ENCODE peak calls at places on chromosomes 7 and 10, in five cellular contexts. I is fibroblast of the aortic adventitia, V is cardiac fibroblast, D is H9, A is hepatocyte. B is an unnamed sample.

GRCh38 chr7:151243411-151244155 is 4.9 kb downstream of the SMARCD3 start:
- DNase-seq in I (no peak), V (no peak), D (no peak), A (no peak), B (no peak)

GRCh38 chr10:70664702-70665195 is 7.6 kb upstream of the ADAMTS14 start:
- DNase-seq in I (peak), V (peak), D (no peak), A (peak), B (no peak)

GRCh38 chr10:3754727-3755439 is 30.1 kb downstream of the KLF6 start:
- DNase-seq in I (peak), V (peak), D (peak), A (peak), B (no peak)

GRCh38 chr7:5237286-5237685 is 45.5 kb upstream of the SLC29A4 start:
- DNase-seq in I (peak), V (peak), D (no peak), A (peak), B (no peak)

GRCh38 chr7:137454169-137455166 is 110.9 kb upstream of the PTN start:
- DNase-seq in I (peak), V (peak), D (no peak), A (peak), B (no peak)

GRCh38 chr10:96512524-96512991 is 1.2 kb downstream of the TLL2 start:
- DNase-seq in I (peak), V (peak), D (peak), A (peak), B (peak)

GRCh38 chr10:28200804-28201203 is 102.1 kb downstream of the MPP7 start:
- DNase-seq in I (no peak), V (no peak), D (no peak), A (no peak), B (no peak)

GRCh38 chr10:27746364-27747095 is 911 bp upstream of the MKX start:
- DNase-seq in I (no peak), V (no peak), D (peak), A (no peak), B (peak)

GRCh38 chr7:81256991-81257390 is 338.1 kb upstream of the SEMA3C start:
- DNase-seq in I (peak), V (peak), D (no peak), A (no peak), B (no peak)

GRCh38 chr10:47458466-47459154 is 25.3 kb downstream of the ANXA8 start:
- DNase-seq in I (peak), V (peak), D (no peak), A (peak), B (no peak)

GRCh38 chr7:74053589-74054186 is 25.7 kb downstream of the ELN start:
- DNase-seq in I (no peak), V (no peak), D (no peak), A (no peak), B (no peak)

GRCh38 chr7:63067897-63068585 is 930.6 kb upstream of the ZNF722 start:
- DNase-seq in I (no peak), V (no peak), D (no peak), A (no peak), B (no peak)

GRCh38 chr10:108358912-108359311 is 1194.4 kb upstream of the SORCS1 start:
- DNase-seq in I (peak), V (peak), D (no peak), A (peak), B (no peak)
- TF ChIP-seq CTCF in I (peak), V (no peak), D (no peak), A (peak), B (no peak)

GRCh38 chr10:77925795-77926565 is 575 bp downstream of the DLG5 start:
- DNase-seq in I (no peak), V (peak), D (peak), A (peak), B (peak)
- TF ChIP-seq CTCF in I (no peak), V (no peak), D (peak), A (no peak), B (no peak)

DNA sequence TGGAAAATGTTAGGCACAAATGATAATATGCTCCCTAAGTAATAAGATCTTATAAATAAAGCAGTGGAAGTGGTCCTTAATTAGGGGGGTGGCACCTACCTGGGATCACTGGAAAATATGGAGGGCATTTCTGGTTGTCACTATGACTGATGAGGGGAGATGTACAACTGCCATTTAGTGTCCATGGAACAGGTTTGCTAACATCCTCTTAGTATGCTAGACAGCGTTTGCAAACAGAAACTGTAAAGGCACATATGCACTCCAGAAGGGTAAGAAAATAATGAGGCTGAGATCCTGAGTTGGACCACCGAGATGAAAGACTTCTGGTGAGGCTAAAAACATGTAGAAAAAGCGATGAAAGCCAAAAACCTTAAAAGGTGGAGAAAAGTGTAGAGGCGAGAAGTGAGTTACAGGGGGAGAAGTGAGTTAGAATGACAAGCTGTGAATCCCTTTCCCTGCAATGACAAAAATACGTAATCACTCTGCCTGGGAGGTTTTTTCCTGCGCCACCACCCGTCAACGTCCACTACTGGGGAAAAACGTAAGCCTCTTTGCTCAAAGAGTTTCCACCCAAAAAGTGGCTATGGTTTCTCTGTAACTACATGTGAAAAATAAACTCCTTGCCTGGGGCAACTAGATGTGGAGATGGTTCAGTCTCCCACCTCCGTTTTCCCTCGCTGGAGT is 769 bp downstream of the KRIT1 start:
- DNase-seq in I (peak), V (peak), D (no peak), A (no peak), B (no peak)
- TF ChIP-seq CTCF in I (no peak), V (no peak), D (no peak), A (no peak), B (no peak)

GRCh38 chr7:97499204-97499603 is 232.7 kb upstream of the TAC1 start:
- DNase-seq in I (peak), V (peak), D (peak), A (peak), B (peak)
- TF ChIP-seq CTCF in I (peak), V (peak), D (peak), A (peak), B (peak)

GRCh38 chr10:48616436-48616835 is 11.6 kb upstream of the ARHGAP22 start:
- DNase-seq in I (no peak), V (no peak), D (no peak), A (no peak), B (no peak)

GRCh38 chr10:48613015-48613414 is 8.1 kb upstream of the ARHGAP22 start:
- DNase-seq in I (no peak), V (no peak), D (no peak), A (no peak), B (no peak)

GRCh38 chr10:48612241-48612943 is 7.5 kb upstream of the ARHGAP22 start:
- DNase-seq in I (peak), V (no peak), D (no peak), A (no peak), B (no peak)

GRCh38 chr10:48611133-48611532 is 6.3 kb upstream of the ARHGAP22 start:
- DNase-seq in I (no peak), V (no peak), D (no peak), A (no peak), B (no peak)

GRCh38 chr10:48614481-48615383 is 9.9 kb upstream of the ARHGAP22 start:
- DNase-seq in I (peak), V (peak), D (no peak), A (no peak), B (no peak)
- TF ChIP-seq CTCF in I (peak), V (peak), D (peak), A (no peak), B (peak)

DNA sequence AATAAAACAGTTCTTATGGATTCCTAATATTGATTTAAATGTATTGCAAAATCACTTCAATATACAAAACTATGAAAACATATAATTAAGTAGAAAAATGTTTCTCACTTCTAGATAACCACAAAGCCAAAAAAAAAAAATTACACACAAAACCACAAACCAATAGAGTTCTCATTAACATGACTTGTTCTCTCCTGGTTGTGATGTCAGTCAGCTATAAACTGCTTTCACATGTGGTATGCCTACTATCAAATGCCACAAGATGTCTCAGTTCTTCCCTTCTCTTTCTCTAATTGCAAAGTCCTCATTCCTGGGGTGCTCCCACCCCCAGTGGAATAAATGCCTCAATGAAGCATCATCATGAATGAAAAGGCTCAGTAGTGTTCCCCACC is 16.6 kb downstream of the GNAI1 start:
- DNase-seq in I (no peak), V (peak), D (no peak), A (no peak), B (no peak)
- TF ChIP-seq CTCF in I (no peak), V (no peak), D (no peak), A (no peak), B (no peak)

GRCh38 chr7:30505174-30505697 is 607 bp upstream of the GGCT start:
- DNase-seq in I (no peak), V (no peak), D (no peak), A (no peak), B (no peak)
- TF ChIP-seq CTCF in I (peak), V (no peak), D (no peak), A (no peak), B (no peak)

GRCh38 chr7:106735637-106736036 is 74.7 kb upstream of the CCDC71L start:
- DNase-seq in I (no peak), V (no peak), D (no peak), A (no peak), B (no peak)

GRCh38 chr7:106732045-106732444 is 71.1 kb upstream of the CCDC71L start:
- DNase-seq in I (no peak), V (no peak), D (no peak), A (no peak), B (no peak)

GRCh38 chr7:106736123-106736507 is 75.2 kb upstream of the CCDC71L start:
- DNase-seq in I (no peak), V (no peak), D (no peak), A (no peak), B (no peak)

GRCh38 chr7:106736508-106737201 is 75.7 kb upstream of the CCDC71L start:
- DNase-seq in I (peak), V (peak), D (peak), A (peak), B (peak)

GRCh38 chr7:106737202-106737562 is 76.2 kb upstream of the CCDC71L start:
- DNase-seq in I (peak), V (peak), D (no peak), A (no peak), B (no peak)
- TF ChIP-seq CTCF in I (peak), V (peak), D (peak), A (peak), B (no peak)

DNA sequence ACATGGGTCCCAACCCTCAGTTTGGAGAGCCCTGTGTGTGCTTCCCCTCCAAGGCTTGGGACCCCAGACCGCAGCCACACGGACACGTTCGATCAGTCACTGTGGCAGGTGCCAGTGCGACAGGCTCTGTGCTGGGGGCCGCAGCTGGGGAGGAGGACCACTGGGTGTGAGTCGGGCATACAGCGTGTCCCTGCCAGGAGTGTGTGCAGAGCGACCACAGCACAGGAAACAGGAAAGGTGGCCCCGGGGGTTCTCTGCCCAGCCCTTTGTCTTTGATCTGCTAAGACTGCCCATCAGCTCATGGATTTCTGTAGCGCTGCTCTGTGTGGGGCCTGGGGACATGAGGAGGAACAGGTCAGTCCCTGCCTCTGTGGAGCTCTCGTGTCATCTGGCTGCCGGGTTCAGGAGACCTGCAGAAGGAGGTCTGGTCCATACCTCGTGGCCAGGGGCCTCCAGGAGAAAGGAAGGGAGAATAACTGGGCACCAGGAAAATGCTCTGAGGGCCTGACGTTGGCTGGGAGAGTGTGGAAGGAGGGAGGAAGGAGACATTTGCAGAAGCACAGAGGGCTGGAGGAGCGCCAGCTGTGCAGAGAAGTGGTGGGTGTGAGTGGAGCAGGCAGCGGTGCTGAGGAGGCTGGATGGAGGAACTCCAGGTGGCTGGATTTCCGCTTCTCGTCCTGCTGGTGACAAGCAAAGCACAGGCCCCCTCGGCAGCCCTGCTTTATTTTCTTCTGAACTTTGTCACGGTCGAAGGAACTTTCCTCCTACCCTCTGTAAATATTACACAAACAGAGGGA is 4.1 kb downstream of the NUDT1 start:
- DNase-seq in I (no peak), V (peak), D (no peak), A (no peak), B (no peak)
- TF ChIP-seq CTCF in I (no peak), V (no peak), D (no peak), A (no peak), B (no peak)

B was measured in endothelial cell.